ENCODE peak calls at places on chromosomes 6 and 20, in nine cellular contexts. F is cardiac muscle cell, O is astrocyte of the cerebellum, W is hepatocyte, L is heart left ventricle, I is neural progenitor cell, U is dorsolateral prefrontal cortex, P is thyroid gland, H is cardiac fibroblast. Q is an unnamed sample.

GRCh38 chr6:46612645-46613044 is 40.0 kb downstream of the CYP39A1 start:
- DNase-seq in F (no peak), O (no peak), W (no peak), L (peak), I (no peak), U (peak), P (no peak), H (no peak), Q (no peak)

GRCh38 chr6:148700047-148700712 is 46.6 kb upstream of the UST start:
- DNase-seq in F (no peak), O (no peak), W (no peak), L (no peak), I (no peak), U (no peak), P (no peak), H (peak), Q (no peak)

GRCh38 chr20:1819311-1820136 is 75.7 kb upstream of the SIRPA start:
- DNase-seq in F (no peak), O (no peak), W (no peak), L (no peak), I (no peak), U (no peak), P (no peak), H (no peak), Q (no peak)

GRCh38 chr6:210104-210456 is 82.2 kb upstream of the DUSP22 start:
- DNase-seq in F (no peak), O (no peak), W (no peak), L (no peak), I (no peak), U (no peak), P (no peak), H (no peak), Q (no peak)

GRCh38 chr6:51025082-51025777 is 206.6 kb downstream of the TFAP2B start:
- DNase-seq in F (no peak), O (no peak), W (no peak), L (no peak), I (no peak), U (no peak), P (no peak), H (peak), Q (peak)

GRCh38 chr6:161038229-161039003 is 46.8 kb downstream of the MAP3K4 start:
- DNase-seq in F (no peak), O (peak), W (no peak), L (peak), I (no peak), U (peak), P (no peak), H (peak), Q (peak)

GRCh38 chr20:23142162-23143050 is 56.3 kb upstream of the CD93 start:
- DNase-seq in F (no peak), O (no peak), W (no peak), L (no peak), I (no peak), U (no peak), P (peak), H (no peak), Q (no peak)

GRCh38 chr20:19975436-19975799 is 41.7 kb upstream of the NAA20 start:
- DNase-seq in F (no peak), O (no peak), W (no peak), L (peak), I (no peak), U (peak), P (peak), H (peak), Q (no peak)

GRCh38 chr6:63634630-63635029 is 972 bp upstream of the PHF3 start:
- DNase-seq in F (peak), O (no peak), W (peak), L (no peak), I (peak), U (no peak), P (no peak), H (no peak), Q (no peak)

GRCh38 chr6:83467620-83468036 is 36.8 kb upstream of the ME1 start:
- DNase-seq in F (no peak), O (no peak), W (no peak), L (peak), I (no peak), U (no peak), P (peak), H (no peak), Q (no peak)

GRCh38 chr6:128278876-128279275 is 241.5 kb downstream of the PTPRK start:
- DNase-seq in F (peak), O (no peak), W (no peak), L (no peak), I (no peak), U (no peak), P (no peak), H (no peak), Q (no peak)

GRCh38 chr6:48765352-48765961 is 654.5 kb upstream of the PTCHD4 start:
- DNase-seq in F (peak), O (peak), W (peak), L (no peak), I (peak), U (peak), P (peak), H (peak), Q (no peak)

GRCh38 chr6:98832282-98833100 is 1.9 kb upstream of the POU3F2 start:
- DNase-seq in F (peak), O (no peak), W (peak), L (no peak), I (peak), U (no peak), P (peak), H (peak), Q (peak)

GRCh38 chr6:167492096-167492449 is 167.2 kb downstream of the TTLL2 start:
- DNase-seq in F (no peak), O (no peak), W (peak), L (peak), I (no peak), U (no peak), P (no peak), H (no peak), Q (no peak)

GRCh38 chr6:15602144-15602543 is 60.7 kb downstream of the DTNBP1 start:
- DNase-seq in F (no peak), O (no peak), W (peak), L (no peak), I (no peak), U (peak), P (peak), H (no peak), Q (no peak)

GRCh38 chr6:3726421-3726820 is 25.1 kb downstream of the PXDC1 start:
- DNase-seq in F (no peak), O (no peak), W (no peak), L (no peak), I (no peak), U (no peak), P (no peak), H (no peak), Q (no peak)

GRCh38 chr6:107132330-107132954 is 17.1 kb upstream of the BEND3 start:
- DNase-seq in F (peak), O (no peak), W (peak), L (no peak), I (peak), U (no peak), P (peak), H (peak), Q (no peak)

GRCh38 chr6:107629545-107630147 is 139.7 kb downstream of the SOBP start:
- DNase-seq in F (no peak), O (no peak), W (peak), L (no peak), I (no peak), U (no peak), P (no peak), H (no peak), Q (no peak)

GRCh38 chr20:59159091-59159821 is 4.4 kb upstream of the ZNF831 start:
- DNase-seq in F (peak), O (no peak), W (no peak), L (no peak), I (peak), U (no peak), P (no peak), H (no peak), Q (no peak)

GRCh38 chr20:25019381-25020155 is 27.0 kb upstream of the APMAP start:
- DNase-seq in F (no peak), O (no peak), W (no peak), L (peak), I (no peak), U (no peak), P (peak), H (no peak), Q (no peak)

GRCh38 chr6:168058691-168059551 is 20.1 kb downstream of the FRMD1 start:
- DNase-seq in F (no peak), O (no peak), W (no peak), L (no peak), I (peak), U (no peak), P (no peak), H (no peak), Q (no peak)

GRCh38 chr20:48052492-48052870 is 267.2 kb upstream of the SULF2 start:
- DNase-seq in F (no peak), O (peak), W (peak), L (no peak), I (no peak), U (no peak), P (no peak), H (no peak), Q (no peak)

GRCh38 chr6:36067374-36068011 is 39.9 kb downstream of the MAPK14 start:
- DNase-seq in F (peak), O (no peak), W (no peak), L (no peak), I (no peak), U (no peak), P (no peak), H (peak), Q (no peak)

GRCh38 chr6:87945966-87946365 is 101.7 kb upstream of the SPACA1 start:
- DNase-seq in F (no peak), O (no peak), W (no peak), L (no peak), I (no peak), U (no peak), P (no peak), H (peak), Q (no peak)

GRCh38 chr6:157763129-157763893 is 59.7 kb upstream of the SNX9 start:
- DNase-seq in F (no peak), O (peak), W (peak), L (peak), I (no peak), U (no peak), P (peak), H (peak), Q (no peak)

GRCh38 chr6:111210074-111210729 is 122.9 kb downstream of the SLC16A10 start:
- DNase-seq in F (peak), O (peak), W (peak), L (no peak), I (peak), U (peak), P (no peak), H (peak), Q (no peak)

DNA sequence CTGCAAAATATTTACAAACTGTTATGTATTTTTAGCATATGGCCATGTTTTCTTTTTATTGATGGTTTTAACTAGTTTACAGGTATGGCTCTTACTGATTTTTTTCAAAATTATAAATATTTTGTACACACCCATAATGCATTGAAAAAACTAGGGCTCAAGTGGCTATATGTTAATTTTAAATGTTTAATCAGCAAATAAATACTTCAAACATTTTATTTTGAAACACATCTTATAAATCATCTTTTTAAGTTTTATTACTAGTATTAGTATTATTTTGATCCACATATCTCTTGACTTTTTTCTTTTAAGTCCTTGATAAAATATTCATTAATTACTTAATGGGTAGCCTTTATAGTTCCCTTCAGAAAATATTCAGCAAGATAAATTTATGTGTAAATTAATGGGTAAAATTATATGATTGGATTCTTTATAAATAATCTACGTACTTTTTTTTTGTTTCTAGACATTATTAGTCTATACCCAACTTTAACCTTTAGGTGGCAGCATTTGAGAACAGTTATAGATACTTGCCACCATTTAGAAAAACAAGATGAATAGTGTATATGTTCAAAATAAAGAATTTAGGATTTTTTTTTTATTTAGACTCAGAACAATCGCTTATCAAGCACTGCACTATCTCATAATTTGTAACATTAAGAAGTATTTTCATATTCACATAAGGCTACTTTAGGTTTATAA is 241.9 kb downstream of the ADGRB3 start:
- DNase-seq in F (peak), O (peak), W (peak), L (no peak), I (peak), U (no peak), P (no peak), H (peak), Q (no peak)
- TF ChIP-seq CTCF in F (peak), O (no peak), W (peak), L (peak), I (peak), U (peak), P (no peak), H (peak), Q (no peak)

GRCh38 chr6:125779924-125780539 is 10.7 kb upstream of the NCOA7 start:
- DNase-seq in F (peak), O (peak), W (peak), L (peak), I (peak), U (peak), P (peak), H (peak), Q (no peak)
- TF ChIP-seq CTCF in F (peak), O (peak), W (no peak), L (peak), I (peak), U (peak), P (no peak), H (peak), Q (no peak)

DNA sequence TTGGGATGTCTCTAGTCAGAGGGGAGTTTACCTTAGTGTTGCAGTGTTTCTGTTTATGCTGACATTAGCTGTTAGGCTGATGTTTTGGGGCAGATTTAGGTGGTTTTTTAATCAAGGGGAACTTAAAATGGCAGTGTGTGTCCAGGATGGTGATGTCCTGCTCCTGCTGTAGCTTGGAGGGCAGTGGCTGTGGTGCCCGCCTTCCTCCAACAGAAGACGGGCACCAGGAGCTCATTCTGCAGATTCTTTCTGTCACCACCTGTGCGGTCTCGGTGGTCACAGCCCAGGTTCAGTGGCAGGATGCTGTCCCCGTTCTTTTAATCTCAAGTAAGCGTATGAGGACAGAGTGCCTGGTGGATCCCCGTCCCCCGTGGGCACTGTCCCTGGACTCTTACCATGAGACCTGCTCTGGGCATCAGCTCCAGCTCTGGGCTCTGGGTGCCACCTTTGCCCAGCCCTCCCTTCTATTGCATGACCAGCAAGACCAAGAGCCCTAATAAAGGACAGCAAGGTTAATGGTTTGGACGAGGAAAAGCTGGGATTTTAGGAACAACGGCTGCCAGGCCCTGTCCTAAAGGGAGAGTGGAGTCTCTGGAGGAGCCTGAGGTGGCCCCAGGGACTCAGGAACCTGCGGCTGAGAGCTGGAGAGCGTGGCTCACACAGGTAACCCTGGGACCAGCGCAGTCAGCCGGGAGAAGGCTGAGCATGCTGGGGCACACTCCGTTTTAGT is 217.3 kb downstream of the ERMARD start:
- DNase-seq in F (no peak), O (no peak), W (no peak), L (no peak), I (no peak), U (no peak), P (no peak), H (no peak), Q (no peak)
- TF ChIP-seq CTCF in F (no peak), O (no peak), W (no peak), L (no peak), I (no peak), U (no peak), P (no peak), H (no peak), Q (no peak)

DNA sequence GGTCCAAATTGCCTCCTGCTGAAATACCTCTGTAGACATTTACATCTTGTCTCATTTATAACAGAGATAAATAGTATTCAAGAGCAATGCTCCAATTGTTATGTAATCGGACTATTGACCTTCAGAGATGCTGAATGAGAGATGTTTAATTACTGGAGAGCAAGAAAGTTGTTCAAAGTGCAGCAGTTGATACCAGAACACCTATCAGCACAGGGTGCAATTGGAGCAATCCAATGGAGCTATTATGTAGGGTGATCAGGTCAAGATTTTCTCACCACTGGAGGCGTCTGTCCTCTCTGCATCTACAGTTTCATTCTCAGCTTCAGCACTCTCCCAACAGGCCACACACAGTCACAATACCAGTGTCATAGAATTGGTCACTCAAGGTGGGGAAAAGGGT is 19.5 kb upstream of the TMX4 start:
- DNase-seq in F (no peak), O (no peak), W (peak), L (no peak), I (no peak), U (no peak), P (no peak), H (no peak), Q (no peak)
- TF ChIP-seq CTCF in F (no peak), O (no peak), W (no peak), L (no peak), I (no peak), U (no peak), P (no peak), H (no peak), Q (no peak)

DNA sequence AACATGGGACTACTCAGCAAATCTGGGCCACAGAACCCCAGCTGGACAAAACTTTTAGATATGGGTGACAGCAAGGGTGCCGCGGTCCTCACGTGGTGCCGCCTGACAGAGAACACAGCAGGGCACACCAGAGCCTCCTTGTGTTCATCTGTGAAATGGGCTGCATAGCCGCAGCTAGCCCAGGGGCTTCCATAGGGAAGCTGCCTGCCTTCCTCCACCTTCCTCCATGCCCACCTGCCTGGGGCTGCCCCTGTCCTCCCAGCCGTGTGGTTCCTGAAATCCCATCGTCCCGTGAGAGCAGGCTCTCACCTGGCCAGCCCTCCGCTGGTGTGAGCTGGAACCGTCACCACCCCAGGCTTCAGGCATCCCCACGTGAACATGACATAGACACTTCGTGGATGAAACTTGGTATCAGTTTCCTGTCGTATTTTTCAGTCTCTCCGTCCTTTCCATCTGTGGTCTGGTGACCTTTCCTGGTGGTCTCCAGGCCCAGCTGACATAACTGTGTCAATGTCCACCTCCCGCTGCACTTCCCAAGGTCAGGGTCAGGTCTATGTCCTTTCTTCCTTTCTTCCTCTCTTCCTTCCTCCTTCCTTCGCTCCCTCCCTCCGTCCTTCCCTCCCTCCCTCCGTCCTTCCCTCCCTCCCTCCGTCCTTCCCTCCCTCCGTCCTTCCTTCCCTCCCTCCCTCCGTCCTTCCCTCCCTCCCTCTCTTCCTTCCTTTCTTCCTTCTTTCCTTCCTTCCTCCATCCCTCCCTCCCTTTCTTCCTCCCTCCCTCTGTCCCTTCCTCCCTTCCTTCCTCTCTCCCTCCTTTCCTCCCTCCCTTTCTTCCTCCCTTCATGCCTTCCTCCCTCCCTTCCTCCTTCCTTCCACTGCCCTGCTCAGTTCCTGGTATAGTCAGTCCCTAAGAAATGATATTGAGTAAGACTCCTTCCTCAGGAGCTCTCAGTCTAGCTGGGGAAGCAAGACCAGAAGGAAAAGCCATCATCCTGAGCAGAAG is 78.8 kb downstream of the GRM4 start:
- DNase-seq in F (no peak), O (no peak), W (no peak), L (no peak), I (no peak), U (no peak), P (no peak), H (no peak), Q (no peak)
- TF ChIP-seq CTCF in F (no peak), O (no peak), W (no peak), L (no peak), I (no peak), U (no peak), P (no peak), H (no peak), Q (no peak)